ENCODE peak calls at places on chromosome 11, in six cellular contexts. One of them, this sample, is unnamed.

GRCh38 chr11:118004543-118005223 is 18.5 kb downstream of the IL10RA start:
- DNase-seq in NCI-H510A treated with DMSO at 0.1 percent for 48 hours: no peak
- DNase-seq in HFF-Myc: no peak
- DNase-seq in activated CD8-positive, alpha-beta memory T cell treated with anti-CD3 and anti-CD28 coated beads, Interleukin-2, amount 50 U/mL, for 48 hours: peak
- DNase-seq in H1: no peak
- DNase-seq in GM12865: no peak
- DNase-seq in this sample: no peak

GRCh38 chr11:106391771-106392412 is 314.4 kb downstream of the AASDHPPT start:
- DNase-seq in activated CD8-positive, alpha-beta memory T cell treated with anti-CD3 and anti-CD28 coated beads, Interleukin-2, amount 50 U/mL, for 48 hours: no peak
- DNase-seq in GM12865: no peak
- DNase-seq in HFF-Myc: peak
- DNase-seq in H1: no peak
- DNase-seq in NCI-H510A treated with DMSO at 0.1 percent for 48 hours: no peak
- DNase-seq in this sample: no peak

GRCh38 chr11:48005133-48005532 is 24.8 kb downstream of the PTPRJ start:
- DNase-seq in H1: no peak
- DNase-seq in activated CD8-positive, alpha-beta memory T cell treated with anti-CD3 and anti-CD28 coated beads, Interleukin-2, amount 50 U/mL, for 48 hours: no peak
- DNase-seq in HFF-Myc: no peak
- DNase-seq in NCI-H510A treated with DMSO at 0.1 percent for 48 hours: no peak
- DNase-seq in GM12865: peak
- DNase-seq in this sample: no peak

GRCh38 chr11:35005156-35005780 is 88.8 kb downstream of the PDHX start:
- DNase-seq in GM12865: no peak
- DNase-seq in H1: no peak
- DNase-seq in HFF-Myc: no peak
- DNase-seq in activated CD8-positive, alpha-beta memory T cell treated with anti-CD3 and anti-CD28 coated beads, Interleukin-2, amount 50 U/mL, for 48 hours: no peak
- DNase-seq in NCI-H510A treated with DMSO at 0.1 percent for 48 hours: no peak
- DNase-seq in this sample: no peak

GRCh38 chr11:113014262-113014661 is 53.0 kb downstream of the NCAM1 start:
- DNase-seq in H1: no peak
- DNase-seq in NCI-H510A treated with DMSO at 0.1 percent for 48 hours: peak
- DNase-seq in GM12865: no peak
- DNase-seq in activated CD8-positive, alpha-beta memory T cell treated with anti-CD3 and anti-CD28 coated beads, Interleukin-2, amount 50 U/mL, for 48 hours: no peak
- DNase-seq in HFF-Myc: no peak
- DNase-seq in this sample: no peak

GRCh38 chr11:8597182-8597581 is 3.2 kb upstream of the STK33 start:
- DNase-seq in H1: no peak
- DNase-seq in activated CD8-positive, alpha-beta memory T cell treated with anti-CD3 and anti-CD28 coated beads, Interleukin-2, amount 50 U/mL, for 48 hours: no peak
- DNase-seq in NCI-H510A treated with DMSO at 0.1 percent for 48 hours: peak
- DNase-seq in GM12865: no peak
- DNase-seq in HFF-Myc: no peak
- DNase-seq in this sample: no peak

GRCh38 chr11:102530558-102530957 is at the start of gene MMP7:
- DNase-seq in GM12865: no peak
- DNase-seq in H1: no peak
- DNase-seq in HFF-Myc: no peak
- DNase-seq in activated CD8-positive, alpha-beta memory T cell treated with anti-CD3 and anti-CD28 coated beads, Interleukin-2, amount 50 U/mL, for 48 hours: no peak
- DNase-seq in NCI-H510A treated with DMSO at 0.1 percent for 48 hours: no peak
- DNase-seq in this sample: no peak

GRCh38 chr11:16925495-16926065 is 88.6 kb downstream of the PLEKHA7 start:
- DNase-seq in HFF-Myc: no peak
- DNase-seq in H1: peak
- DNase-seq in NCI-H510A treated with DMSO at 0.1 percent for 48 hours: peak
- DNase-seq in activated CD8-positive, alpha-beta memory T cell treated with anti-CD3 and anti-CD28 coated beads, Interleukin-2, amount 50 U/mL, for 48 hours: no peak
- DNase-seq in GM12865: no peak
- DNase-seq in this sample: no peak

GRCh38 chr11:14015711-14016110 is 53.2 kb downstream of the SPON1 start:
- DNase-seq in GM12865: no peak
- DNase-seq in H1: no peak
- DNase-seq in NCI-H510A treated with DMSO at 0.1 percent for 48 hours: no peak
- DNase-seq in HFF-Myc: no peak
- DNase-seq in activated CD8-positive, alpha-beta memory T cell treated with anti-CD3 and anti-CD28 coated beads, Interleukin-2, amount 50 U/mL, for 48 hours: no peak
- DNase-seq in this sample: no peak

GRCh38 chr11:6303657-6304056 is 16.6 kb downstream of the CAVIN3 start:
- DNase-seq in NCI-H510A treated with DMSO at 0.1 percent for 48 hours: no peak
- DNase-seq in H1: no peak
- DNase-seq in HFF-Myc: no peak
- DNase-seq in GM12865: no peak
- DNase-seq in activated CD8-positive, alpha-beta memory T cell treated with anti-CD3 and anti-CD28 coated beads, Interleukin-2, amount 50 U/mL, for 48 hours: no peak
- DNase-seq in this sample: no peak

GRCh38 chr11:126601550-126602215 is 246.2 kb downstream of the ST3GAL4 start:
- DNase-seq in activated CD8-positive, alpha-beta memory T cell treated with anti-CD3 and anti-CD28 coated beads, Interleukin-2, amount 50 U/mL, for 48 hours: no peak
- DNase-seq in HFF-Myc: no peak
- DNase-seq in NCI-H510A treated with DMSO at 0.1 percent for 48 hours: no peak
- DNase-seq in H1: no peak
- DNase-seq in GM12865: no peak
- DNase-seq in this sample: no peak

GRCh38 chr11:130426223-130427048 is 2.0 kb downstream of the ADAMTS8 start:
- DNase-seq in H1: no peak
- DNase-seq in NCI-H510A treated with DMSO at 0.1 percent for 48 hours: no peak
- DNase-seq in GM12865: no peak
- DNase-seq in activated CD8-positive, alpha-beta memory T cell treated with anti-CD3 and anti-CD28 coated beads, Interleukin-2, amount 50 U/mL, for 48 hours: no peak
- DNase-seq in HFF-Myc: no peak
- DNase-seq in this sample: no peak

GRCh38 chr11:69442807-69443137 is 38.7 kb upstream of the LINC01488 start:
- DNase-seq in GM12865: no peak
- DNase-seq in activated CD8-positive, alpha-beta memory T cell treated with anti-CD3 and anti-CD28 coated beads, Interleukin-2, amount 50 U/mL, for 48 hours: no peak
- DNase-seq in HFF-Myc: peak
- DNase-seq in H1: no peak
- DNase-seq in NCI-H510A treated with DMSO at 0.1 percent for 48 hours: no peak
- DNase-seq in this sample: no peak

GRCh38 chr11:105344938-105345337 is 205.4 kb upstream of the CARD18 start:
- DNase-seq in H1: no peak
- DNase-seq in NCI-H510A treated with DMSO at 0.1 percent for 48 hours: peak
- DNase-seq in activated CD8-positive, alpha-beta memory T cell treated with anti-CD3 and anti-CD28 coated beads, Interleukin-2, amount 50 U/mL, for 48 hours: no peak
- DNase-seq in GM12865: no peak
- DNase-seq in HFF-Myc: no peak
- DNase-seq in this sample: no peak